ENCODE peak calls at places on chromosome 11, in four cellular contexts. One of them, this sample, is unnamed.

GRCh38 chr11:8959546-8960166 is 4.6 kb downstream of the TMEM9B start:
- DNase-seq in B cell: peak; percentile 45
- DNase-seq in endothelial cell: peak; percentile 40
- DNase-seq in adrenal gland: no peak
- DNase-seq in this sample: no peak

GRCh38 chr11:20077973-20078372 is 82.3 kb downstream of the DBX1 start:
- DNase-seq in endothelial cell: no peak
- DNase-seq in adrenal gland: no peak
- DNase-seq in B cell: no peak
- DNase-seq in this sample: no peak

GRCh38 chr11:62554377-62554776 is 7.8 kb upstream of the AHNAK start:
- DNase-seq in endothelial cell: no peak
- DNase-seq in B cell: no peak
- DNase-seq in adrenal gland: no peak
- DNase-seq in this sample: no peak

GRCh38 chr11:57214087-57214395 is 23.0 kb downstream of the APLNR start:
- DNase-seq in B cell: no peak
- DNase-seq in endothelial cell: no peak
- DNase-seq in adrenal gland: no peak
- DNase-seq in this sample: no peak

GRCh38 chr11:79431535-79431934 is 9.3 kb downstream of the TENM4 start:
- DNase-seq in B cell: no peak
- DNase-seq in adrenal gland: no peak
- DNase-seq in endothelial cell: no peak
- DNase-seq in this sample: no peak

GRCh38 chr11:120500414-120500936 is 11.1 kb upstream of the GRIK4 start:
- DNase-seq in B cell: no peak
- DNase-seq in endothelial cell: no peak
- DNase-seq in adrenal gland: no peak
- DNase-seq in this sample: no peak

GRCh38 chr11:88979641-88980040 is 86.1 kb downstream of the GRM5 start:
- DNase-seq in adrenal gland: no peak
- DNase-seq in B cell: no peak
- DNase-seq in endothelial cell: no peak
- DNase-seq in this sample: no peak

GRCh38 chr11:128421577-128421976 is 165.8 kb downstream of the ETS1 start:
- DNase-seq in B cell: no peak
- DNase-seq in endothelial cell: no peak
- DNase-seq in adrenal gland: no peak
- DNase-seq in this sample: no peak

GRCh38 chr11:115630109-115630700 is 126.0 kb upstream of the CADM1 start:
- DNase-seq in endothelial cell: no peak
- DNase-seq in adrenal gland: no peak
- DNase-seq in B cell: no peak
- DNase-seq in this sample: no peak

GRCh38 chr11:63713776-63714175 is 32.5 kb downstream of the RTN3 start:
- DNase-seq in endothelial cell: no peak
- DNase-seq in B cell: no peak
- DNase-seq in adrenal gland: no peak
- DNase-seq in this sample: no peak

GRCh38 chr11:86869966-86870570 is 69.7 kb downstream of the PRSS23 start:
- DNase-seq in B cell: peak; percentile 33
- DNase-seq in adrenal gland: peak; percentile 85
- DNase-seq in endothelial cell: peak; percentile 70
- DNase-seq in this sample: peak; percentile 67

GRCh38 chr11:84541711-84542340 is 1085.3 kb downstream of the DLG2 start:
- DNase-seq in endothelial cell: no peak
- DNase-seq in B cell: no peak
- DNase-seq in adrenal gland: peak; percentile 69
- DNase-seq in this sample: no peak

GRCh38 chr11:118916842-118917388 is 8.8 kb downstream of the BCL9L start:
- DNase-seq in adrenal gland: peak; percentile 89
- DNase-seq in endothelial cell: no peak
- DNase-seq in B cell: no peak
- DNase-seq in this sample: no peak

GRCh38 chr11:102061276-102061675 is 14.0 kb downstream of the CFAP300 start:
- DNase-seq in B cell: no peak
- DNase-seq in endothelial cell: no peak
- DNase-seq in adrenal gland: no peak
- DNase-seq in this sample: no peak
- TF ChIP-seq CTCF in B cell: no peak
- TF ChIP-seq CTCF in endothelial cell: no peak
- TF ChIP-seq CTCF in adrenal gland: no peak
- TF ChIP-seq CTCF in this sample: no peak

GRCh38 chr11:2886191-2886894 is 768 bp upstream of the CDKN1C start:
- DNase-seq in endothelial cell: peak; percentile 67
- DNase-seq in adrenal gland: no peak
- DNase-seq in B cell: no peak
- DNase-seq in this sample: peak; percentile 75
- TF ChIP-seq CTCF in endothelial cell: no peak
- TF ChIP-seq CTCF in adrenal gland: no peak
- TF ChIP-seq CTCF in B cell: no peak
- TF ChIP-seq CTCF in this sample: no peak

GRCh38 chr11:114278342-114279065 is 17.7 kb upstream of the NNMT start:
- DNase-seq in adrenal gland: peak; percentile 41
- DNase-seq in B cell: no peak
- DNase-seq in endothelial cell: no peak
- DNase-seq in this sample: no peak

GRCh38 chr11:114281388-114281956 is 14.7 kb upstream of the NNMT start:
- DNase-seq in endothelial cell: no peak
- DNase-seq in B cell: no peak
- DNase-seq in adrenal gland: no peak
- DNase-seq in this sample: no peak

GRCh38 chr11:114279778-114280532 is 16.2 kb upstream of the NNMT start:
- DNase-seq in B cell: no peak
- DNase-seq in endothelial cell: no peak
- DNase-seq in adrenal gland: peak; percentile 45
- DNase-seq in this sample: no peak

GRCh38 chr11:114282488-114282887 is 13.7 kb upstream of the NNMT start:
- DNase-seq in endothelial cell: no peak
- DNase-seq in adrenal gland: no peak
- DNase-seq in B cell: no peak
- DNase-seq in this sample: no peak

GRCh38 chr11:114280696-114281095 is 15.5 kb upstream of the NNMT start:
- DNase-seq in B cell: no peak
- DNase-seq in endothelial cell: peak; percentile 85
- DNase-seq in adrenal gland: peak; percentile 69
- DNase-seq in this sample: peak; percentile 79
- TF ChIP-seq CTCF in B cell: peak; percentile 20
- TF ChIP-seq CTCF in endothelial cell: peak; percentile 50
- TF ChIP-seq CTCF in adrenal gland: peak; percentile 46
- TF ChIP-seq CTCF in this sample: peak; percentile 72

DNA sequence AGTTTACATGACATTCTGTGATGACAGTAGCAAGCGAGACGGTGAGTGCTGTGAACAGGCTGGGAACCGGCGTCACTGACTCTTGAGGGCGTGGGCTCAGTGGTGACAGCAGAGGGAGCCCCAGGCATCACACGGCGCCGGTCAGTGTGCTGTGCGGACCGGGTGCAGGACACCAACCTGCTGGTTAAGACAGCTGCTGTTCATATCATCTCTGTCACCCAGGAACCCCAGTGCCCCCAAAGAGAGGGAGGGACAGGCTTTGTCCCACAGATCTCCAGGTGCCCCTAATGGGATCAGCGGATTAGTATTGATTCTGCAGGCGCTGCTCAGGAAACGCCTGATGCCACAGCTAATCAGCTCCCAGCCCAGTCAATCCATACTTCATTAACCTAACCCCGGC is 18.4 kb downstream of the B3GAT1 start:
- DNase-seq in B cell: no peak
- DNase-seq in adrenal gland: peak; percentile 76
- DNase-seq in endothelial cell: peak; percentile 31
- DNase-seq in this sample: peak; percentile 74
- TF ChIP-seq CTCF in B cell: no peak
- TF ChIP-seq CTCF in adrenal gland: no peak
- TF ChIP-seq CTCF in endothelial cell: no peak
- TF ChIP-seq CTCF in this sample: no peak

DNA sequence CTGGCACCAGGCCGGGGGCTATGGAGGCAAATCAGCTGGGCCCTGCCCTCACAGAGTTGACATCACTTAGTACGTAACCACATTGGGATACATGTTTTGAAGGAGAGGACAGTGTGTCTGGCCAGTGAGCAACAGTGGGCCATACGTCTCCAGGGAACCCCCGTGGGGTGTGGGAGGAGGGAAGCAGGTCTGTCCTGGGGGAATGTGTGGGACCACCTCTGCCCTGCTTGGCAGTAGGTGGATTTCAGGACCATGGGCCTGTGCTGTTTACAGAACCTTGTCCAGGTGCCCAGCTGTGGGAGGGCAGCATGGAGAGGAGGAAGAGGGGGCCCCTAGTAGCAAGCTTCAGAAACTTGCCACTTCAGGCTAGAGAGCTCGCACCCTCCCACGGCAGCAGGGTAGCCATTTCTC is 21.0 kb downstream of the P2RY2 start:
- DNase-seq in adrenal gland: no peak
- DNase-seq in endothelial cell: no peak
- DNase-seq in B cell: no peak
- DNase-seq in this sample: no peak
- TF ChIP-seq CTCF in adrenal gland: no peak
- TF ChIP-seq CTCF in endothelial cell: no peak
- TF ChIP-seq CTCF in B cell: no peak
- TF ChIP-seq CTCF in this sample: no peak

GRCh38 chr11:69718147-69718546 is 14.3 kb upstream of the FGF19 start:
- DNase-seq in endothelial cell: peak; percentile 79
- DNase-seq in adrenal gland: no peak
- DNase-seq in B cell: peak; percentile 66
- DNase-seq in this sample: peak; percentile 88

GRCh38 chr11:69715446-69715845 is 11.6 kb upstream of the FGF19 start:
- DNase-seq in endothelial cell: no peak
- DNase-seq in adrenal gland: no peak
- DNase-seq in B cell: no peak
- DNase-seq in this sample: no peak

GRCh38 chr11:69718912-69719311 is 15.1 kb upstream of the FGF19 start:
- DNase-seq in endothelial cell: no peak
- DNase-seq in adrenal gland: no peak
- DNase-seq in B cell: no peak
- DNase-seq in this sample: no peak

GRCh38 chr11:69716099-69716498 is 12.3 kb upstream of the FGF19 start:
- DNase-seq in B cell: no peak
- DNase-seq in adrenal gland: no peak
- DNase-seq in endothelial cell: no peak
- DNase-seq in this sample: no peak

DNA sequence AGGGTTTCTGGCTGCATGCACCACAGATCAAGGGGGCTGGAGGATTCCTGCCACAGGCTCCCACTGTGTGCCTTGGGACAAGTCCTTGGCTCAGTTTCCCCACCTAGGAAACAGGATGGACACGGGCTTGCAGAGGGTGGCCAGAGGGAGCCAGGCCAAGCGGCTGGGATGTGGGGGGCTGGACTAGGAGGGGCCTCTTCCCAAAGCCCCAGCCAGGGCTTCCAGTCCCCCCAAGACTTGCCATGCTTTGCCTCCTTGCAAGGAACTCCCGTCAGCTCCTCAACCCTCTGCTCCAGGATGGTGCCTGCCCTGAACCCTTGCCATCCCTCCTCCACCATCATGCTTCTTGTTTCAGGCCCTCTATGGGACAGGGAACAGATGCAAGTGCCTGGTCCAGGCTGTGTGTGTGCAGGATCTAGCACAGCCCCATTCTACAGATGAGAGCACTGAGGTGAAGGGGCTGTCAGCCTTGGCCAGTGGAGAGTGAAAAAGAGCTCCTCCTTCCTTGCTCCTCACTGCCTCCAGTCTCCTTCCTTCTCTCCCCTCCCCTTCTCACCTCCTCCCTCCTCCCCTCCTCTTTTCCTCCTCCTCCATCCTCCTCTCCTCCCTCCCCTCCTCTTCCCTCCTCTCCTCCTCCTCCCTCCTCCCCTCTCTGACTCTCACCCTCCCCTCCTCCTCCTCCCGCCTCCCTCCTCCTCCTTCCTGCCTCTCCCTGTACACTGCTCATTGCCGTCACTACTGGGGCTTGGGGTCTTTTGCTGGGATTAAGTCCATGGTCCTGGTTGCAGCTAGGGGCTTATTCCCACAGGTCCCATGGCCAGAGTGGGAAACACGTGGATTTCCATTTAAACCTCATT is 13.3 kb upstream of the FGF19 start:
- DNase-seq in adrenal gland: no peak
- DNase-seq in endothelial cell: no peak
- DNase-seq in B cell: no peak
- DNase-seq in this sample: no peak
- TF ChIP-seq CTCF in adrenal gland: no peak
- TF ChIP-seq CTCF in endothelial cell: no peak
- TF ChIP-seq CTCF in B cell: no peak
- TF ChIP-seq CTCF in this sample: no peak

GRCh38 chr11:21321530-21321929 is 652.1 kb downstream of the NELL1 start:
- DNase-seq in B cell: no peak
- DNase-seq in endothelial cell: no peak
- DNase-seq in adrenal gland: no peak
- DNase-seq in this sample: no peak

GRCh38 chr11:21323617-21324016 is 654.2 kb downstream of the NELL1 start:
- DNase-seq in B cell: no peak
- DNase-seq in endothelial cell: no peak
- DNase-seq in adrenal gland: no peak
- DNase-seq in this sample: no peak
- TF ChIP-seq CTCF in B cell: no peak
- TF ChIP-seq CTCF in endothelial cell: no peak
- TF ChIP-seq CTCF in adrenal gland: no peak
- TF ChIP-seq CTCF in this sample: no peak

GRCh38 chr11:113372317-113372716 is 15.3 kb upstream of the ANKK1 start:
- DNase-seq in B cell: no peak
- DNase-seq in endothelial cell: no peak
- DNase-seq in adrenal gland: no peak
- DNase-seq in this sample: no peak
- TF ChIP-seq CTCF in B cell: no peak
- TF ChIP-seq CTCF in endothelial cell: peak; percentile 17
- TF ChIP-seq CTCF in adrenal gland: no peak
- TF ChIP-seq CTCF in this sample: no peak

DNA sequence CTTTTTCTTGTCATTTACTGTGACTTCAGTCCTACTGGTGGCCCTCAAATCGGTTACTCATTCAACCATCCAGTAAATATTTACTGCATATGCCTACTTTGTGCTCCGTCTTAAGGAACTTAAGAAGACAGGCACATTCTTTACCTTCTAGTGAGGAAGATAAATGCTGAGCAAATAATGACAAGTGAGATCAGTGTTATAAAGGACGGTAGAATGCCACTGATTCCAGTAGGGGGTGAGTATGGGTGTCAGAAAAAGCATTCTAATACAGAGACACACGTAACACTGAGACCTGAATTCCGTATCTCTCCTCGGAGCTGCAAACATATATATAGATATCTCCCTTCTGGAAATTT is 1.6 kb downstream of the ANKRD42 start:
- DNase-seq in endothelial cell: no peak
- DNase-seq in B cell: no peak
- DNase-seq in adrenal gland: no peak
- DNase-seq in this sample: no peak
- TF ChIP-seq CTCF in endothelial cell: no peak
- TF ChIP-seq CTCF in B cell: no peak
- TF ChIP-seq CTCF in adrenal gland: no peak
- TF ChIP-seq CTCF in this sample: no peak